ENCODE peak calls at places on chromosomes 11 and 22, in four cellular contexts. W is bronchial epithelial cell, U is foreskin fibroblast, R is amniotic stem cell. Q is an unnamed sample.

GRCh38 chr22:19109198-19110063 is 12.8 kb downstream of the DGCR2 start:
- DNase-seq in W (peak; percentile 92), U (peak; percentile 48), R (peak; percentile 6), Q (peak; percentile 88)

GRCh38 chr11:12922980-12923507 is 86.1 kb upstream of the RASSF10 start:
- DNase-seq in W (no peak), U (no peak), R (no peak), Q (no peak)

GRCh38 chr22:23538502-23538860 is 41.6 kb downstream of the IGLL1 start:
- DNase-seq in W (no peak), U (no peak), R (no peak), Q (no peak)

GRCh38 chr22:45185718-45186511 is 22.2 kb downstream of the NUP50 start:
- DNase-seq in W (peak; percentile 20), U (no peak), R (no peak), Q (no peak)

GRCh38 chr11:134118016-134118415 is 49.1 kb downstream of the JAM3 start:
- DNase-seq in W (peak; percentile 25), U (no peak), R (no peak), Q (no peak)

GRCh38 chr11:87020764-87021365 is 16.9 kb upstream of the TMEM135 start:
- DNase-seq in W (peak; percentile 36), U (peak; percentile 32), R (no peak), Q (no peak)

GRCh38 chr11:61838501-61838900 is 10.4 kb downstream of the FADS2 start:
- DNase-seq in W (no peak), U (no peak), R (no peak), Q (no peak)

GRCh38 chr22:32396746-32397145 is 15.3 kb downstream of the RTCB start:
- DNase-seq in W (peak; percentile 30), U (peak; percentile 33), R (no peak), Q (no peak)

GRCh38 chr11:74925281-74925680 is 23.6 kb downstream of the XRRA1 start:
- DNase-seq in W (no peak), U (peak; percentile 64), R (no peak), Q (no peak)

GRCh38 chr22:25420925-25421904 is 143.3 kb upstream of the GRK3 start:
- DNase-seq in W (no peak), U (no peak), R (no peak), Q (no peak)

GRCh38 chr11:110089617-110090282 is 3.4 kb upstream of the ZC3H12C start:
- DNase-seq in W (no peak), U (no peak), R (no peak), Q (no peak)

GRCh38 chr11:86696004-86696403 is 23.6 kb upstream of the ME3 start:
- DNase-seq in W (peak; percentile 91), U (peak; percentile 84), R (peak; percentile 72), Q (peak; percentile 86)

GRCh38 chr11:2269601-2270321 is 627 bp downstream of the ASCL2 start:
- DNase-seq in W (peak; percentile 47), U (peak; percentile 46), R (no peak), Q (peak; percentile 50)

GRCh38 chr11:15673408-15673811 is 558.7 kb downstream of the INSC start:
- DNase-seq in W (no peak), U (no peak), R (no peak), Q (peak; percentile 27)

GRCh38 chr11:99244613-99245012 is 223.9 kb downstream of the CNTN5 start:
- DNase-seq in W (no peak), U (no peak), R (no peak), Q (no peak)

GRCh38 chr11:118610773-118611432 is 3.5 kb downstream of the PHLDB1 start:
- DNase-seq in W (peak; percentile 32), U (peak; percentile 63), R (peak; percentile 32), Q (peak; percentile 68)

GRCh38 chr11:49995559-49995958 is 13.2 kb upstream of the OR4C12 start:
- DNase-seq in W (peak; percentile 44), U (peak; percentile 2), R (no peak), Q (peak; percentile 29)

GRCh38 chr11:94516725-94517124 is 4.5 kb downstream of the C11orf97 start:
- DNase-seq in W (no peak), U (no peak), R (no peak), Q (no peak)

GRCh38 chr11:26841818-26842457 is 120.1 kb upstream of the SLC5A12 start:
- DNase-seq in W (peak; percentile 54), U (peak; percentile 76), R (peak; percentile 46), Q (peak; percentile 27)

GRCh38 chr11:34830648-34831047 is 85.5 kb downstream of the APIP start:
- DNase-seq in W (no peak), U (peak; percentile 7), R (no peak), Q (no peak)

GRCh38 chr11:97414801-97415200 is 1025.0 kb downstream of the JRKL start:
- DNase-seq in W (no peak), U (no peak), R (no peak), Q (no peak)

GRCh38 chr11:131745405-131745804 is 375.0 kb downstream of the NTM start:
- DNase-seq in W (peak; percentile 13), U (peak; percentile 81), R (no peak), Q (no peak)

GRCh38 chr22:39087881-39088687 is 9.0 kb upstream of the APOBEC3H start:
- DNase-seq in W (no peak), U (no peak), R (no peak), Q (no peak)

GRCh38 chr11:65435330-65435931 is 12.8 kb downstream of the NEAT1 start:
- DNase-seq in W (peak; percentile 15), U (no peak), R (no peak), Q (no peak)

GRCh38 chr11:118291453-118291852 is 13.1 kb upstream of the CD3E start:
- DNase-seq in W (peak; percentile 89), U (no peak), R (no peak), Q (peak; percentile 68)

GRCh38 chr11:94171693-94172440 is 43.2 kb downstream of the PANX1 start:
- DNase-seq in W (no peak), U (peak; percentile 47), R (no peak), Q (peak; percentile 10)

GRCh38 chr11:33942954-33943353 is 51.1 kb upstream of the LMO2 start:
- DNase-seq in W (peak; percentile 35), U (peak; percentile 33), R (no peak), Q (peak; percentile 29)

GRCh38 chr11:8692417-8692816 is 9.8 kb downstream of the RPL27A start:
- DNase-seq in W (peak; percentile 38), U (no peak), R (no peak), Q (no peak)

GRCh38 chr22:25403752-25404471 is 160.6 kb upstream of the GRK3 start:
- DNase-seq in W (peak; percentile 15), U (peak; percentile 56), R (no peak), Q (peak; percentile 21)

GRCh38 chr11:65857500-65858353 is at the start of gene CFL1:
- DNase-seq in W (peak; percentile 90), U (peak; percentile 98), R (peak; percentile 95), Q (peak; percentile 98)

GRCh38 chr11:71178076-71178475 is 74.3 kb downstream of the SHANK2 start:
- DNase-seq in W (peak; percentile 85), U (no peak), R (no peak), Q (peak; percentile 51)

GRCh38 chr11:16381177-16381576 is 24.8 kb upstream of the SOX6 start:
- DNase-seq in W (no peak), U (no peak), R (no peak), Q (no peak)

GRCh38 chr11:71311176-71311925 is 59.0 kb upstream of the SHANK2 start:
- DNase-seq in W (no peak), U (no peak), R (no peak), Q (no peak)

GRCh38 chr11:62001450-62002178 is 34.2 kb upstream of the FTH1 start:
- DNase-seq in W (no peak), U (no peak), R (no peak), Q (no peak)

GRCh38 chr11:27118371-27118770 is 77.8 kb downstream of the BBOX1 start:
- DNase-seq in W (no peak), U (peak; percentile 23), R (no peak), Q (no peak)